ENCODE peak calls at places on chromosomes 5 and 9, in nine cellular contexts. I, J, O, Y, X, F, R, T and V are unnamed samples.

GRCh38 chr5:169637085-169637855 is at the start of gene DOCK2:
- DNase-seq in I (peak; percentile 58), J (peak; percentile 72), O (peak; percentile 77), Y (no peak), X (peak; percentile 71), F (peak; percentile 78), R (peak; percentile 96), T (peak; percentile 76), V (no peak)

GRCh38 chr5:73908440-73908839 is 282.4 kb downstream of the ARHGEF28 start:
- DNase-seq in I (no peak), J (no peak), O (no peak), Y (no peak), X (no peak), F (no peak), R (no peak), T (no peak), V (no peak)

GRCh38 chr5:132877938-132878337 is 4.5 kb downstream of the LEAP2 start:
- DNase-seq in I (peak; percentile 40), J (peak; percentile 56), O (no peak), Y (no peak), X (no peak), F (no peak), R (no peak), T (no peak), V (no peak)

GRCh38 chr5:127650649-127651048 is 1.8 kb downstream of the CTXN3 start:
- DNase-seq in I (no peak), J (no peak), O (no peak), Y (no peak), X (no peak), F (no peak), R (no peak), T (no peak), V (no peak)

GRCh38 chr5:135700731-135701130 is 121.9 kb upstream of the CXCL14 start:
- DNase-seq in I (no peak), J (no peak), O (no peak), Y (no peak), X (peak; percentile 20), F (no peak), R (no peak), T (no peak), V (peak; percentile 77)

GRCh38 chr9:14283276-14283675 is 30.7 kb downstream of the NFIB start:
- DNase-seq in I (no peak), J (no peak), O (no peak), Y (no peak), X (no peak), F (no peak), R (no peak), T (no peak), V (no peak)

GRCh38 chr5:74199005-74199404 is 441.5 kb downstream of the ENC1 start:
- DNase-seq in I (no peak), J (no peak), O (no peak), Y (no peak), X (no peak), F (no peak), R (no peak), T (no peak), V (no peak)

GRCh38 chr5:143397302-143398052 is 6.0 kb downstream of the NR3C1 start:
- DNase-seq in I (no peak), J (no peak), O (no peak), Y (no peak), X (no peak), F (no peak), R (no peak), T (no peak), V (no peak)

GRCh38 chr9:124465736-124466135 is 15.5 kb downstream of the ADGRD2 start:
- DNase-seq in I (no peak), J (no peak), O (no peak), Y (no peak), X (no peak), F (no peak), R (peak; percentile 14), T (no peak), V (no peak)

GRCh38 chr5:88674262-88675158 is 208.5 kb downstream of the MEF2C start:
- DNase-seq in I (no peak), J (no peak), O (no peak), Y (no peak), X (peak; percentile 78), F (no peak), R (peak; percentile 84), T (no peak), V (no peak)

GRCh38 chr5:132474881-132475511 is 15.6 kb downstream of the IRF1 start:
- DNase-seq in I (peak; percentile 24), J (peak; percentile 9), O (peak; percentile 47), Y (no peak), X (no peak), F (no peak), R (peak; percentile 75), T (no peak), V (no peak)

GRCh38 chr5:5146530-5147160 is 6.5 kb downstream of the ADAMTS16 start:
- DNase-seq in I (no peak), J (no peak), O (no peak), Y (no peak), X (no peak), F (no peak), R (no peak), T (no peak), V (peak; percentile 20)

GRCh38 chr9:114906922-114907571 is 23.3 kb downstream of the TNFSF8 start:
- DNase-seq in I (no peak), J (no peak), O (no peak), Y (peak; percentile 38), X (peak; percentile 54), F (no peak), R (no peak), T (no peak), V (no peak)

GRCh38 chr5:51968756-51969155 is 585.5 kb downstream of the ISL1 start:
- DNase-seq in I (no peak), J (no peak), O (no peak), Y (no peak), X (no peak), F (no peak), R (no peak), T (no peak), V (no peak)

GRCh38 chr9:121566401-121567141 is 66.9 kb upstream of the GGTA1 start:
- DNase-seq in I (no peak), J (peak; percentile 13), O (peak; percentile 87), Y (no peak), X (no peak), F (no peak), R (no peak), T (no peak), V (no peak)

GRCh38 chr9:137590469-137591383 is at the start of gene ZMYND19:
- DNase-seq in I (peak; percentile 92), J (peak; percentile 92), O (peak; percentile 94), Y (peak; percentile 62), X (peak; percentile 94), F (peak; percentile 100), R (peak; percentile 95), T (peak; percentile 100), V (no peak)
- TF ChIP-seq POLR2A in I (no peak), J (peak; percentile 31), O (no peak), Y (no peak), X (peak; percentile 56), F (no peak), R (no peak), T (peak; percentile 67), V (no peak)

DNA sequence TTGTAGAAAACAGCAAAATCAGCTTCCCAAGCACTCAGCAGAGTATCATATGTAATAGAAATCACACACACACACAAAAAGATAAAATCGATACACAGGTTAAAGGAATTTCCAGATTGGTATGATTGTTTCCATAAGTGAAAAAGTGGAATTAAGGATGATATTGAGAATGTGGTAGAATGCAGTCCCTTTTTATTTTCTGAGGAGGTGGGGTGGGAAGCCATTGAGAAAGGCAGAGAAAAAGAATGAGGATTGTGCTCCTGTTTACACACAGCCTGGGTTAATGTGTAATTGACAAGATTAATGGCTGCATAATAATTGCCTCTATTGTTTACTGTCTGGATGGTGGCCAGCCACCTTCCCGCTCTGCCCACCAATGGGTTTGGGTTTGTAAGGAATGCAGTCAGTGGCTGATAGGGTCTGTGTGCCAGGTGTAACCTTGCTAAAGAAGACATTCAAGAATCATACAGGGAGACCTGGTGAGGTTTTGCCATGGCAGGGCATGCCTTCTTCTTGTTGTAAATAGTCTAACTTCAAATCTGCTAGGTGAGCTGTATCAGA is 177.2 kb upstream of the MAP3K1 start:
- DNase-seq in I (peak; percentile 73), J (no peak), O (no peak), Y (no peak), X (no peak), F (no peak), R (no peak), T (no peak), V (no peak)
- TF ChIP-seq POLR2AphosphoS5 in I (no peak), J (no peak), O (no peak), Y (no peak), X (no peak), F (no peak), R (no peak), T (no peak), V (no peak)

DNA sequence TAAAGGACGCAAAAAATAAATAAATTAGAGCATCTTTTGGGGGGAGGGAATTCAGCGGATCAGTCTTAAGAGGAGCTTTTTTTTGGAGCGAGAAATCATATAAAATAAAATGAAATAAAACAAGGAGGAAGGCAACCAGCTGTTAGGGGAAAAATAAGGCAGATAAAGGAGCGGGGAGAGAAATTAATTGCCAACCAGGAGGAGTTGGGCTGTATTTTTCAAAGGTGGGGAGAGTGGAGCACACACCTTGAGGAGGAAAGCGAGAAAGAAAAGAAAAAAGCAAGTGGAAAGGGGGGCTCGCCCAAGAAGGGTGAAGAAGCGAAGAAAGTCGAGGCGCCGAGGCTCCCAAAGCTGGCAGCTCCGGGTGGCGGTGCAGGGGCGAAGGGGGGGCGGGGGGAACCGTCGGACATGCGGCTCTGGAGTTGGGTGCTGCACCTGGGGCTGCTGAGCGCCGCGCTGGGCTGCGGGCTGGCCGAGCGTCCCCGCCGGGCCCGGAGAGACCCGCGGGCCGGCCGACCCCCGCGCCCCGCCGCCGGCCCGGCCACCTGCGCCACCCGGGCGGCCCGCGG is at the start of gene PAPPA:
- DNase-seq in I (no peak), J (no peak), O (no peak), Y (no peak), X (peak; percentile 53), F (no peak), R (no peak), T (no peak), V (no peak)
- TF ChIP-seq POLR2A in I (no peak), J (no peak), O (no peak), Y (no peak), X (no peak), F (no peak), R (no peak), T (no peak), V (no peak)

DNA sequence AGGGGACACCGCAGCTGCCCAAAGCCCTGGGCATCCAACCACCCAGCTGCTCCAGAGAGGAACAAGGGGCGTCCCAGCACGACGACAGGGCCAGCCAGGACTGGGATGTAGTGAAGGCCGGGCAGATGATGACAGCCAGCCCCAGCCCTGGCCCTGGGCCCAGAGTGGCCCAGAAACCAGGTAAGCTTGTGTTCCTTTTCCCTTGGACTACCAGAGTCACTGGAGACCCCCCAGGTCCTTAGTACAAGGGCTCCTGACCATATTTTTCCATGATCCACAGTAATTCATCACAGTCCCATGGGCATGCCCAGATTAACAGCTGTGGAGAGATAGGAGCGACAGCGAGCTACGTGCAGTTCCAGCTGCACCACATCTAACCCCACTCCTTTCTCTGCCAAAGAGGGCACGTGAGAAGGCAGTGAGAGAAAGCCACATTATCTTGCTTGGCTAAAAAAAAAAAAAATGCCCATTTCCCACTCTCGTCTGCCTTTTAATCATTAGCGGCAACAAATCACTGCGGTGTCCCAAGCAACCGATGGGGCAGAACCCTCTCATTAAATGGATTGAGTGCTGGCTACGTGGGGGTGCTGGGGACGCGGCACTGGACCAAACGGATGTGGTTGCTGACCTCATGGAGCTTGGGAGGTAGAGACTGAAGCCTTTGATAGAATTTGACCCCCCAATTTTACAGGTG is 21.7 kb upstream of the SYNPO start:
- DNase-seq in I (no peak), J (no peak), O (no peak), Y (no peak), X (no peak), F (no peak), R (no peak), T (no peak), V (no peak)
- TF ChIP-seq POLR2AphosphoS5 in I (no peak), J (no peak), O (no peak), Y (no peak), X (no peak), F (no peak), R (no peak), T (no peak), V (no peak)